ENCODE peak calls at places on chromosomes 3 and 15, in five cellular contexts. One of them, this sample, is unnamed.

GRCh38 chr15:45913451-45913850 is 278.6 kb downstream of the SQOR start:
- DNase-seq in CD4-positive, CD25-positive, alpha-beta regulatory T cell: no peak
- DNase-seq in activated CD4-positive, alpha-beta T cell treated with anti-CD3 and anti-CD28 coated beads, Interleukin-2, amount 50 U/mL, for 1 hour: no peak
- DNase-seq in caudate nucleus: no peak
- DNase-seq in AG09319: no peak
- DNase-seq in this sample: no peak

GRCh38 chr3:184230603-184231528 is 1.5 kb downstream of the VWA5B2 start:
- DNase-seq in activated CD4-positive, alpha-beta T cell treated with anti-CD3 and anti-CD28 coated beads, Interleukin-2, amount 50 U/mL, for 1 hour: no peak
- DNase-seq in CD4-positive, CD25-positive, alpha-beta regulatory T cell: no peak
- DNase-seq in AG09319: no peak
- DNase-seq in caudate nucleus: no peak
- DNase-seq in this sample: no peak

GRCh38 chr3:156535798-156536197 is 19.1 kb downstream of the SSR3 start:
- DNase-seq in AG09319: no peak
- DNase-seq in CD4-positive, CD25-positive, alpha-beta regulatory T cell: no peak
- DNase-seq in activated CD4-positive, alpha-beta T cell treated with anti-CD3 and anti-CD28 coated beads, Interleukin-2, amount 50 U/mL, for 1 hour: no peak
- DNase-seq in caudate nucleus: no peak
- DNase-seq in this sample: no peak

GRCh38 chr3:43496740-43497375 is 125.0 kb downstream of the ANO10 start:
- DNase-seq in caudate nucleus: no peak
- DNase-seq in AG09319: no peak
- DNase-seq in CD4-positive, CD25-positive, alpha-beta regulatory T cell: no peak
- DNase-seq in activated CD4-positive, alpha-beta T cell treated with anti-CD3 and anti-CD28 coated beads, Interleukin-2, amount 50 U/mL, for 1 hour: no peak
- DNase-seq in this sample: no peak

GRCh38 chr3:46858456-46858855 is 4.8 kb downstream of the MYL3 start:
- DNase-seq in AG09319: no peak
- DNase-seq in caudate nucleus: no peak
- DNase-seq in activated CD4-positive, alpha-beta T cell treated with anti-CD3 and anti-CD28 coated beads, Interleukin-2, amount 50 U/mL, for 1 hour: no peak
- DNase-seq in CD4-positive, CD25-positive, alpha-beta regulatory T cell: no peak
- DNase-seq in this sample: no peak

GRCh38 chr3:148682997-148683396 is 14.7 kb upstream of the AGTR1 start:
- DNase-seq in activated CD4-positive, alpha-beta T cell treated with anti-CD3 and anti-CD28 coated beads, Interleukin-2, amount 50 U/mL, for 1 hour: no peak
- DNase-seq in CD4-positive, CD25-positive, alpha-beta regulatory T cell: no peak
- DNase-seq in caudate nucleus: no peak
- DNase-seq in AG09319: no peak
- DNase-seq in this sample: no peak

GRCh38 chr15:38671675-38672141 is 107.1 kb upstream of the RASGRP1 start:
- DNase-seq in AG09319: no peak
- DNase-seq in CD4-positive, CD25-positive, alpha-beta regulatory T cell: peak; percentile 41
- DNase-seq in activated CD4-positive, alpha-beta T cell treated with anti-CD3 and anti-CD28 coated beads, Interleukin-2, amount 50 U/mL, for 1 hour: peak; percentile 34
- DNase-seq in caudate nucleus: no peak
- DNase-seq in this sample: no peak

GRCh38 chr15:82663186-82663600 is 16.0 kb upstream of the CPEB1 start:
- DNase-seq in AG09319: no peak
- DNase-seq in caudate nucleus: no peak
- DNase-seq in activated CD4-positive, alpha-beta T cell treated with anti-CD3 and anti-CD28 coated beads, Interleukin-2, amount 50 U/mL, for 1 hour: peak; percentile 52
- DNase-seq in CD4-positive, CD25-positive, alpha-beta regulatory T cell: no peak
- DNase-seq in this sample: peak; percentile 34

GRCh38 chr3:186258968-186259367 is 103.1 kb downstream of the DGKG start:
- DNase-seq in AG09319: no peak
- DNase-seq in caudate nucleus: no peak
- DNase-seq in CD4-positive, CD25-positive, alpha-beta regulatory T cell: no peak
- DNase-seq in activated CD4-positive, alpha-beta T cell treated with anti-CD3 and anti-CD28 coated beads, Interleukin-2, amount 50 U/mL, for 1 hour: no peak
- DNase-seq in this sample: no peak

GRCh38 chr3:59108091-59108815 is 58.4 kb upstream of the CFAP20DC start:
- DNase-seq in activated CD4-positive, alpha-beta T cell treated with anti-CD3 and anti-CD28 coated beads, Interleukin-2, amount 50 U/mL, for 1 hour: no peak
- DNase-seq in CD4-positive, CD25-positive, alpha-beta regulatory T cell: no peak
- DNase-seq in AG09319: no peak
- DNase-seq in caudate nucleus: no peak
- DNase-seq in this sample: no peak

GRCh38 chr15:82552861-82553260 is 12.6 kb upstream of the RPS17 start:
- DNase-seq in activated CD4-positive, alpha-beta T cell treated with anti-CD3 and anti-CD28 coated beads, Interleukin-2, amount 50 U/mL, for 1 hour: no peak
- DNase-seq in AG09319: no peak
- DNase-seq in CD4-positive, CD25-positive, alpha-beta regulatory T cell: no peak
- DNase-seq in caudate nucleus: no peak
- DNase-seq in this sample: no peak

GRCh38 chr3:30752961-30753360 is 141.5 kb downstream of the GADL1 start:
- DNase-seq in AG09319: peak; percentile 28
- DNase-seq in CD4-positive, CD25-positive, alpha-beta regulatory T cell: no peak
- DNase-seq in activated CD4-positive, alpha-beta T cell treated with anti-CD3 and anti-CD28 coated beads, Interleukin-2, amount 50 U/mL, for 1 hour: no peak
- DNase-seq in caudate nucleus: no peak
- DNase-seq in this sample: no peak

GRCh38 chr3:117519776-117520175 is 810.2 kb downstream of the TUSC7 start:
- DNase-seq in AG09319: no peak
- DNase-seq in activated CD4-positive, alpha-beta T cell treated with anti-CD3 and anti-CD28 coated beads, Interleukin-2, amount 50 U/mL, for 1 hour: no peak
- DNase-seq in caudate nucleus: no peak
- DNase-seq in CD4-positive, CD25-positive, alpha-beta regulatory T cell: no peak
- DNase-seq in this sample: no peak

GRCh38 chr3:185929192-185930151 is 8.3 kb downstream of the TRA2B start:
- DNase-seq in activated CD4-positive, alpha-beta T cell treated with anti-CD3 and anti-CD28 coated beads, Interleukin-2, amount 50 U/mL, for 1 hour: no peak
- DNase-seq in CD4-positive, CD25-positive, alpha-beta regulatory T cell: no peak
- DNase-seq in AG09319: no peak
- DNase-seq in caudate nucleus: no peak
- DNase-seq in this sample: no peak

GRCh38 chr3:114428173-114428606 is 134.4 kb downstream of the TIGIT start:
- DNase-seq in AG09319: no peak
- DNase-seq in activated CD4-positive, alpha-beta T cell treated with anti-CD3 and anti-CD28 coated beads, Interleukin-2, amount 50 U/mL, for 1 hour: no peak
- DNase-seq in caudate nucleus: no peak
- DNase-seq in CD4-positive, CD25-positive, alpha-beta regulatory T cell: no peak
- DNase-seq in this sample: no peak

GRCh38 chr3:144085964-144086363 is 114.3 kb downstream of the DIPK2A start:
- DNase-seq in AG09319: no peak
- DNase-seq in caudate nucleus: no peak
- DNase-seq in CD4-positive, CD25-positive, alpha-beta regulatory T cell: no peak
- DNase-seq in activated CD4-positive, alpha-beta T cell treated with anti-CD3 and anti-CD28 coated beads, Interleukin-2, amount 50 U/mL, for 1 hour: no peak
- DNase-seq in this sample: no peak

GRCh38 chr3:137988152-137988551 is 21.8 kb upstream of the CLDN18 start:
- DNase-seq in CD4-positive, CD25-positive, alpha-beta regulatory T cell: no peak
- DNase-seq in AG09319: no peak
- DNase-seq in caudate nucleus: no peak
- DNase-seq in activated CD4-positive, alpha-beta T cell treated with anti-CD3 and anti-CD28 coated beads, Interleukin-2, amount 50 U/mL, for 1 hour: no peak
- DNase-seq in this sample: no peak

GRCh38 chr3:25455316-25456232 is 27.5 kb downstream of the RARB start:
- DNase-seq in caudate nucleus: peak; percentile 9
- DNase-seq in activated CD4-positive, alpha-beta T cell treated with anti-CD3 and anti-CD28 coated beads, Interleukin-2, amount 50 U/mL, for 1 hour: no peak
- DNase-seq in CD4-positive, CD25-positive, alpha-beta regulatory T cell: no peak
- DNase-seq in AG09319: no peak
- DNase-seq in this sample: no peak

GRCh38 chr3:137105277-137105977 is 147.6 kb downstream of the IL20RB start:
- DNase-seq in AG09319: no peak
- DNase-seq in caudate nucleus: no peak
- DNase-seq in activated CD4-positive, alpha-beta T cell treated with anti-CD3 and anti-CD28 coated beads, Interleukin-2, amount 50 U/mL, for 1 hour: no peak
- DNase-seq in CD4-positive, CD25-positive, alpha-beta regulatory T cell: no peak
- DNase-seq in this sample: peak; percentile 14

GRCh38 chr3:59386165-59386564 is 336.3 kb upstream of the CFAP20DC start:
- DNase-seq in CD4-positive, CD25-positive, alpha-beta regulatory T cell: no peak
- DNase-seq in activated CD4-positive, alpha-beta T cell treated with anti-CD3 and anti-CD28 coated beads, Interleukin-2, amount 50 U/mL, for 1 hour: no peak
- DNase-seq in caudate nucleus: no peak
- DNase-seq in AG09319: no peak
- DNase-seq in this sample: no peak

GRCh38 chr3:101722394-101723173 is 1.8 kb upstream of the CEP97 start:
- DNase-seq in CD4-positive, CD25-positive, alpha-beta regulatory T cell: no peak
- DNase-seq in caudate nucleus: no peak
- DNase-seq in AG09319: no peak
- DNase-seq in activated CD4-positive, alpha-beta T cell treated with anti-CD3 and anti-CD28 coated beads, Interleukin-2, amount 50 U/mL, for 1 hour: no peak
- DNase-seq in this sample: no peak

GRCh38 chr15:85854345-85855097 is 59.8 kb upstream of the KLHL25 start:
- DNase-seq in activated CD4-positive, alpha-beta T cell treated with anti-CD3 and anti-CD28 coated beads, Interleukin-2, amount 50 U/mL, for 1 hour: peak; percentile 29
- DNase-seq in CD4-positive, CD25-positive, alpha-beta regulatory T cell: peak; percentile 30
- DNase-seq in AG09319: no peak
- DNase-seq in caudate nucleus: no peak
- DNase-seq in this sample: peak; percentile 29

GRCh38 chr3:13345772-13346171 is 74.3 kb downstream of the NUP210 start:
- DNase-seq in CD4-positive, CD25-positive, alpha-beta regulatory T cell: no peak
- DNase-seq in AG09319: no peak
- DNase-seq in caudate nucleus: no peak
- DNase-seq in activated CD4-positive, alpha-beta T cell treated with anti-CD3 and anti-CD28 coated beads, Interleukin-2, amount 50 U/mL, for 1 hour: no peak
- DNase-seq in this sample: no peak

GRCh38 chr3:4866841-4867240 is 112.4 kb upstream of the BHLHE40 start:
- DNase-seq in activated CD4-positive, alpha-beta T cell treated with anti-CD3 and anti-CD28 coated beads, Interleukin-2, amount 50 U/mL, for 1 hour: no peak
- DNase-seq in CD4-positive, CD25-positive, alpha-beta regulatory T cell: no peak
- DNase-seq in AG09319: no peak
- DNase-seq in caudate nucleus: no peak
- DNase-seq in this sample: no peak

GRCh38 chr3:150763841-150764483 is 993 bp upstream of the SIAH2 start:
- DNase-seq in caudate nucleus: peak; percentile 10
- DNase-seq in AG09319: no peak
- DNase-seq in activated CD4-positive, alpha-beta T cell treated with anti-CD3 and anti-CD28 coated beads, Interleukin-2, amount 50 U/mL, for 1 hour: peak; percentile 38
- DNase-seq in CD4-positive, CD25-positive, alpha-beta regulatory T cell: peak; percentile 29
- DNase-seq in this sample: peak; percentile 24

GRCh38 chr15:65583701-65584100 is 27.2 kb downstream of the INTS14 start:
- DNase-seq in activated CD4-positive, alpha-beta T cell treated with anti-CD3 and anti-CD28 coated beads, Interleukin-2, amount 50 U/mL, for 1 hour: peak; percentile 4
- DNase-seq in caudate nucleus: no peak
- DNase-seq in AG09319: no peak
- DNase-seq in CD4-positive, CD25-positive, alpha-beta regulatory T cell: peak; percentile 15
- DNase-seq in this sample: peak; percentile 20

GRCh38 chr3:171001957-171002694 is 24.4 kb downstream of the SLC2A2 start:
- DNase-seq in caudate nucleus: no peak
- DNase-seq in AG09319: no peak
- DNase-seq in activated CD4-positive, alpha-beta T cell treated with anti-CD3 and anti-CD28 coated beads, Interleukin-2, amount 50 U/mL, for 1 hour: no peak
- DNase-seq in CD4-positive, CD25-positive, alpha-beta regulatory T cell: no peak
- DNase-seq in this sample: no peak

GRCh38 chr3:160768918-160769317 is 12.9 kb downstream of the PPM1L start:
- DNase-seq in activated CD4-positive, alpha-beta T cell treated with anti-CD3 and anti-CD28 coated beads, Interleukin-2, amount 50 U/mL, for 1 hour: no peak
- DNase-seq in caudate nucleus: no peak
- DNase-seq in CD4-positive, CD25-positive, alpha-beta regulatory T cell: no peak
- DNase-seq in AG09319: no peak
- DNase-seq in this sample: no peak

GRCh38 chr15:94445529-94446160 is 214.3 kb downstream of the MCTP2 start:
- DNase-seq in activated CD4-positive, alpha-beta T cell treated with anti-CD3 and anti-CD28 coated beads, Interleukin-2, amount 50 U/mL, for 1 hour: no peak
- DNase-seq in CD4-positive, CD25-positive, alpha-beta regulatory T cell: no peak
- DNase-seq in AG09319: no peak
- DNase-seq in caudate nucleus: no peak
- DNase-seq in this sample: no peak

GRCh38 chr15:55879181-55879580 is 114.2 kb downstream of the NEDD4 start:
- DNase-seq in AG09319: no peak
- DNase-seq in caudate nucleus: no peak
- DNase-seq in CD4-positive, CD25-positive, alpha-beta regulatory T cell: no peak
- DNase-seq in activated CD4-positive, alpha-beta T cell treated with anti-CD3 and anti-CD28 coated beads, Interleukin-2, amount 50 U/mL, for 1 hour: no peak
- DNase-seq in this sample: no peak